ENCODE peak calls at places on chromosome 10, in five cellular contexts. U is upper lobe of left lung, Q is breast epithelium, T is stomach, K is gastrocnemius medialis. S is an unnamed sample.

GRCh38 chr10:129637010-129637409 is 170.0 kb downstream of the MGMT start:
- DNase-seq in U (no peak), Q (no peak), T (no peak), K (no peak), S (no peak)

GRCh38 chr10:62437696-62438095 is 63.5 kb downstream of the ZNF365 start:
- DNase-seq in U (no peak), Q (no peak), T (no peak), K (no peak), S (no peak)

GRCh38 chr10:82206831-82207230 is 331.8 kb downstream of the NRG3 start:
- DNase-seq in U (no peak), Q (no peak), T (no peak), K (no peak), S (no peak)

GRCh38 chr10:127069436-127069835 is 127.0 kb downstream of the INSYN2A start:
- DNase-seq in U (no peak), Q (no peak), T (no peak), K (no peak), S (no peak)

GRCh38 chr10:122957474-122957873 is 3.4 kb upstream of the C10orf88 start:
- DNase-seq in U (no peak), Q (no peak), T (no peak), K (no peak), S (no peak)

GRCh38 chr10:100345570-100346330 is 1.3 kb upstream of the SCD start:
- DNase-seq in U (peak), Q (no peak), T (no peak), K (peak), S (peak)

GRCh38 chr10:96863922-96864543 is 31.9 kb downstream of the LCOR start:
- DNase-seq in U (no peak), Q (no peak), T (no peak), K (no peak), S (no peak)

GRCh38 chr10:25294032-25294926 is 119.5 kb downstream of the GPR158 start:
- DNase-seq in U (no peak), Q (no peak), T (no peak), K (no peak), S (no peak)

GRCh38 chr10:110353244-110354119 is 48.8 kb upstream of the SMNDC1 start:
- DNase-seq in U (no peak), Q (no peak), T (no peak), K (no peak), S (no peak)

GRCh38 chr10:50395279-50395678 is 144.0 kb upstream of the ASAH2 start:
- DNase-seq in U (peak), Q (no peak), T (no peak), K (no peak), S (no peak)

GRCh38 chr10:68666280-68666760 is 54.7 kb upstream of the CCAR1 start:
- DNase-seq in U (no peak), Q (no peak), T (no peak), K (no peak), S (no peak)

GRCh38 chr10:90787906-90788491 is 69.8 kb downstream of the HTR7 start:
- DNase-seq in U (no peak), Q (no peak), T (no peak), K (no peak), S (no peak)

GRCh38 chr10:99372546-99373271 is 43.6 kb downstream of the CNNM1 start:
- DNase-seq in U (no peak), Q (no peak), T (no peak), K (no peak), S (no peak)

GRCh38 chr10:25080880-25081581 is 64.6 kb downstream of the THNSL1 start:
- DNase-seq in U (peak), Q (peak), T (peak), K (peak), S (peak)

GRCh38 chr10:47277352-47278151 is 22.4 kb upstream of the GDF10 start:
- DNase-seq in U (no peak), Q (no peak), T (no peak), K (no peak), S (no peak)

DNA sequence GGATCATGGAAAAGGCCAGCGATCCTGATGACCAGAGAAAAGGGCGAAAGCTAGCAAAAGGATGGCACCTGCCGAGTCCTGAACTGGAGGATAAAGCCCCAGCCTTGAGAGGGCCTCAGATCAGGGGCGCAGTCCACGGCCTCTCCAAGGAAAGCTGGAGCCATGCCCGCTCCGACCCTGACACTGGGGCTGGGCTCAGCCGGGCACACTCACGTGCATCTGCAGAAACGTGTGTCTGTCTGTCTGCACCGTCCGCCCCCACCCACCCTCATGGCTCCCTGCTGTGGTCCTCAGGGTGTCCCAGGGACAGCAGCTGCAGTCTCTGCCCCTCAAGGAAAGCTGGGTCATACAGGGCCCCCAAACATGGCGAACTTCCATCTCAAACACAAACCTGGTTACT is 200.5 kb downstream of the TCERG1L start:
- DNase-seq in U (no peak), Q (no peak), T (no peak), K (no peak), S (no peak)
- H3K27ac ChIP-seq in U (no peak), Q (no peak), T (no peak), K (no peak), S (no peak)

GRCh38 chr10:114173680-114174461 is at the start of gene CCDC186:
- DNase-seq in U (peak), Q (peak), T (peak), K (peak), S (peak)
- TF ChIP-seq POLR2A in U (peak), Q (peak), T (peak), K (peak), S (peak)

GRCh38 chr10:78976825-78977760 is 91.7 kb upstream of the ZMIZ1 start:
- DNase-seq in U (no peak), Q (no peak), T (no peak), K (no peak), S (peak)
- H3K4me3 ChIP-seq in U (no peak), Q (no peak), T (no peak), K (no peak), S (no peak)

GRCh38 chr10:36671607-36672006 is 453.8 kb upstream of the ANKRD30A start:
- DNase-seq in U (no peak), Q (no peak), T (no peak), K (no peak), S (no peak)
- H3K27ac ChIP-seq in U (no peak), Q (no peak), T (no peak), K (no peak), S (no peak)

DNA sequence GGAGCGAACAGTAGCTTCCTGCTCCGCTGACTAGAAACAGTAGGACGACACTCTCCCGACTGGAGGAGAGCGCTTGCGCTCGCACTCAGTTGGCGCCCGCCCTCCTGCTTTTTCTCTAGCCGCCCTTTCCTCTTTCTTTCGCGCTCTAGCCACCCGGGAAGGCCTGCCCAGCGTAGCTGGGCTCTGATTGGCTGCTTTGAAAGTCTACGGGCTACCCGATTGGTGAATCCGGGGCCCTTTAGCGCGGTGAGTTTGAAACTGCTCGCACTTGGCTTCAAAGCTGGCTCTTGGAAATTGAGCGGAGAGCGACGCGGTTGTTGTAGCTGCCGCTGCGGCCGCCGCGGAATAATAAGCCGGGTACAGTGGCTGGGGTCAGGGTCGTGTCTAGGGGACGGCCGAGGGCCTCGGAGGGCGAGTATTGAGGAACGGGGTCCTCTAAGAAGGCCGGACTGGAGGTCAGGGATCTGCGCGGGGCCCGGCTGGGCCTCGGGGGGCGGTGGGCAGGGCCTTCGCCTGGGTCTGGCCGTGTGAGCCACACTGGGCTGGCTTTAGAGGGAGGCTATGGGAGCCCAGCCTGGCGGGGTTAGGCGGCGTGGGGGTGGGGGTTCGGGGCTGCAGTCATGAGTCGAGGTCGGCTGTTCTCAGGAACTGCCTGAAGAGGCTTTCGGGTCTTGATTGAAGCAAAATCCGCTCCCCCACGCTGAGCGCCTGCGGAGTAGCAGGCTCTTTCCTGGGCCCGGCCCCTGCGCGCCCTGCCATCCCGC is at the start of gene CDK1:
- DNase-seq in U (peak), Q (peak), T (peak), K (peak), S (peak)
- TF ChIP-seq POLR2A in U (no peak), Q (no peak), T (no peak), K (peak), S (no peak)

GRCh38 chr10:74855027-74855426 is 28.6 kb downstream of the KAT6B start:
- DNase-seq in U (no peak), Q (no peak), T (peak), K (no peak), S (no peak)
- H3K4me3 ChIP-seq in U (no peak), Q (no peak), T (no peak), K (no peak), S (no peak)